ENCODE peak calls at places on chromosomes 2 and 18, in four cellular contexts. E is K562, K is HL-60, X is GM12878. G is an unnamed sample.

GRCh38 chr2:98029718-98030222 is 34.0 kb upstream of the TMEM131 start:
- DNase-seq in K (no peak), X (no peak), E (no peak), G (no peak)

GRCh38 chr18:46677609-46678470 is 20.8 kb upstream of the LOXHD1 start:
- DNase-seq in E (no peak), X (no peak), K (no peak), G (no peak)

GRCh38 chr2:149601141-149601796 is 13.7 kb upstream of the MMADHC start:
- DNase-seq in X (no peak), K (peak), E (no peak), G (no peak)

GRCh38 chr18:51588616-51589015 is 391.1 kb upstream of the MEX3C start:
- DNase-seq in K (no peak), E (no peak), X (no peak), G (no peak)

GRCh38 chr2:235496239-235496621 is 2.4 kb downstream of the AGAP1 start:
- DNase-seq in E (no peak), X (no peak), K (no peak), G (no peak)

GRCh38 chr2:216606551-216607527 is 26.4 kb upstream of the IGFBP2 start:
- DNase-seq in K (no peak), E (no peak), X (peak), G (peak)

GRCh38 chr2:130243359-130243758 is 45.1 kb upstream of the TUBA3E start:
- DNase-seq in K (no peak), X (no peak), E (no peak), G (no peak)

GRCh38 chr2:16613475-16613874 is 52.2 kb downstream of the CYRIA start:
- DNase-seq in E (peak), X (no peak), K (no peak), G (no peak)

GRCh38 chr2:148507970-148508369 is 136.6 kb upstream of the EPC2 start:
- DNase-seq in X (no peak), E (no peak), K (no peak), G (no peak)

GRCh38 chr2:221673248-221673647 is 101.1 kb upstream of the EPHA4 start:
- DNase-seq in E (no peak), X (no peak), K (no peak), G (no peak)

GRCh38 chr18:74276609-74277008 is 15.2 kb downstream of the CYB5A start:
- DNase-seq in X (no peak), K (no peak), E (no peak), G (no peak)

GRCh38 chr2:239321596-239322413 is 79.0 kb downstream of the HDAC4 start:
- DNase-seq in K (no peak), E (peak), X (no peak), G (no peak)

GRCh38 chr2:6782523-6783061 is 83.1 kb downstream of the CMPK2 start:
- DNase-seq in K (peak), E (no peak), X (no peak), G (no peak)

GRCh38 chr18:901769-902168 is 2.9 kb upstream of the ADCYAP1 start:
- DNase-seq in E (no peak), K (no peak), X (no peak), G (no peak)

GRCh38 chr2:208072250-208072892 is 47.0 kb upstream of the PLEKHM3 start:
- DNase-seq in K (peak), E (peak), X (peak), G (peak)

GRCh38 chr2:70258532-70258875 is 567 bp downstream of the PCYOX1 start:
- DNase-seq in X (no peak), E (peak), K (no peak), G (no peak)

GRCh38 chr2:27370816-27371620 is 602 bp downstream of the SNX17 start:
- DNase-seq in X (peak), E (peak), K (peak), G (peak)

GRCh38 chr2:239275037-239275685 is 125.7 kb downstream of the HDAC4 start:
- DNase-seq in K (peak), X (no peak), E (peak), G (no peak)

GRCh38 chr2:27379840-27380625 is 501 bp downstream of the ZNF513 start:
- DNase-seq in X (no peak), K (peak), E (peak), G (no peak)

GRCh38 chr2:38537937-38538525 is 64.7 kb downstream of the HNRNPLL start:
- DNase-seq in K (no peak), X (no peak), E (no peak), G (no peak)

GRCh38 chr2:162261032-162261945 is 18.0 kb upstream of the FAP start:
- DNase-seq in E (no peak), K (peak), X (no peak), G (no peak)

GRCh38 chr2:70214365-70214764 is 23.5 kb upstream of the C2orf42 start:
- DNase-seq in K (no peak), E (no peak), X (no peak), G (no peak)

GRCh38 chr2:25375371-25375988 is 33.8 kb upstream of the DNMT3A start:
- DNase-seq in E (no peak), X (no peak), K (peak), G (no peak)

GRCh38 chr2:179049546-179050311 is at the start of gene CCDC141:
- DNase-seq in X (peak), E (no peak), K (peak), G (no peak)

GRCh38 chr18:58338961-58339722 is 289.7 kb downstream of the ALPK2 start:
- DNase-seq in K (no peak), X (no peak), E (no peak), G (no peak)

GRCh38 chr18:48656176-48656575 is 117.3 kb downstream of the CTIF start:
- DNase-seq in K (no peak), X (no peak), E (no peak), G (no peak)

GRCh38 chr2:20225294-20226151 is 593 bp upstream of the SDC1 start:
- DNase-seq in E (peak), X (no peak), K (peak), G (peak)

GRCh38 chr18:31679133-31679731 is 5.1 kb downstream of the B4GALT6 start:
- DNase-seq in X (no peak), K (no peak), E (no peak), G (no peak)

GRCh38 chr2:74850816-74851566 is 17.1 kb downstream of the HK2 start:
- DNase-seq in X (no peak), E (no peak), K (no peak), G (no peak)

GRCh38 chr2:3257166-3257565 is 120.5 kb downstream of the EIPR1 start:
- DNase-seq in E (no peak), K (no peak), X (no peak), G (no peak)

GRCh38 chr2:545711-546650 is 131.2 kb downstream of the TMEM18 start:
- DNase-seq in E (no peak), K (no peak), X (no peak), G (no peak)

GRCh38 chr2:100666996-100667395 is 104.2 kb downstream of the PDCL3 start:
- DNase-seq in X (no peak), K (no peak), E (no peak), G (no peak)

GRCh38 chr2:37610638-37611289 is 60.7 kb downstream of the CDC42EP3 start:
- DNase-seq in E (no peak), X (no peak), K (no peak), G (no peak)

GRCh38 chr2:155418753-155419152 is 720.3 kb downstream of the KCNJ3 start:
- DNase-seq in K (no peak), X (no peak), E (no peak), G (no peak)

GRCh38 chr2:60337142-60337497 is 216.3 kb downstream of the BCL11A start:
- DNase-seq in K (peak), X (no peak), E (peak), G (no peak)

GRCh38 chr2:231940795-231941194 is 14.6 kb upstream of the NPPC start:
- DNase-seq in X (no peak), K (no peak), E (no peak), G (no peak)

GRCh38 chr18:29147944-29148343 is 971.0 kb upstream of the CDH2 start:
- DNase-seq in K (peak), E (no peak), X (no peak), G (no peak)

GRCh38 chr2:129180124-129180716 is 799.2 kb upstream of the RAB6C start:
- DNase-seq in X (no peak), K (no peak), E (no peak), G (no peak)

GRCh38 chr2:11422901-11423435 is 43.0 kb downstream of the E2F6 start:
- DNase-seq in E (no peak), K (no peak), X (no peak), G (no peak)

GRCh38 chr2:52934354-52934898 is 833.2 kb upstream of the CHAC2 start:
- DNase-seq in K (no peak), X (peak), E (no peak), G (no peak)
- TF ChIP-seq SPI1 in K (no peak), X (peak), E (no peak), G (peak)

GRCh38 chr2:206311026-206311425 is 36.6 kb downstream of the ZDBF2 start:
- DNase-seq in X (no peak), K (no peak), E (no peak), G (no peak)

DNA sequence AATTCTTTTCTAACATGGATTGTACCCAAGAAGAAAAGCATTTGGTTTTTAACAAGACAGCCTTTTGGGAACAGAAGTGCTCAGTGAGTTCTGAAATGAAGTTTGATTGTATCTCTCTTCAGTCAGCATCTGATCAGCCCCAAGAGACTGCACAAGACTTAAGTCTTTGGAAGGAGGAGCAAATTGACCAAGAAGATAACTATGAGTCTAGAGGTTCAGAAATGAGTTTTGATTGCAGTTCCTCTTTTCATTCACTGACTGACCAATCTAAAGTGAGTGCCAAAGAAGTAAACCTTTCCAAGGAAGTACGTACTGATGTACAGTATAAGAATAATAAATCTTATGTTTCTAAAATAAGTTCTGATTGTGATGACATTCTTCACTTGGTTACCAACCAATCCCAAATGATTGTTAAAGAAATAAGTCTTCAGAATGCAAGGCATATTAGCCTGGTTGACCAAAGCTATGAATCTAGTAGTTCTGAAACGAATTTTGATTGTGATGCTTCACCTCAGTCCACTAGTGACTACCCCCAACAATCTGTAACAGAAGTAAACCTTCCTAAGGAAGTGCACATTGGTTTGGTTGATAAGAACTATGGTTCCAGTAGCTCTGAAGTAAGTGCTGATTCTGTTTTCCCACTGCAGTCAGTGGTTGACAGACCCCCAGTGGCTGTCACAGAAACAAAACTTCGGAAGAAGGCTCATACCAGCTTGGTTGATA is 31.2 kb downstream of the ZDBF2 start:
- DNase-seq in K (no peak), E (no peak), X (peak), G (no peak)
- TF ChIP-seq SPI1 in K (peak), E (no peak), X (peak), G (peak)

DNA sequence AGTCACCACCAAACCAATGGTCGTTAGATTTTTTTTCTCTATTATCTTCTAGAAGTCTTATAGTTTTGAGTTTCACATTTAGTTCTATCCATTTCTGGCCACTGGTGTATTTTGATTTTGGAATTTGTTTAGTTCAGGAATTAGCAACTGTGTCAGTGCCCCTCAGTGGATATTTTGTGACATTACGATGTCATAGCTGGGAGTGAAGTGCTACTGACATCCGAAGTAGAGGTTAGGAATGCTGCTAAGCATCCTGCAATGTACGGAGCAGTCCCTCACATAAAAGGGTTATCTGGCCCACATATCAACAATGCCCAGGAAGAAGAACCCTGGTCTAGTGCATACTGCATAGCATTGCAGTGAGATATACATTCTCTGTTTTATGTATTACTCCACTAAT is 157.4 kb upstream of the RGPD4 start:
- DNase-seq in E (peak), X (no peak), K (no peak), G (no peak)
- TF ChIP-seq SPI1 in E (no peak), X (no peak), K (no peak), G (no peak)

DNA sequence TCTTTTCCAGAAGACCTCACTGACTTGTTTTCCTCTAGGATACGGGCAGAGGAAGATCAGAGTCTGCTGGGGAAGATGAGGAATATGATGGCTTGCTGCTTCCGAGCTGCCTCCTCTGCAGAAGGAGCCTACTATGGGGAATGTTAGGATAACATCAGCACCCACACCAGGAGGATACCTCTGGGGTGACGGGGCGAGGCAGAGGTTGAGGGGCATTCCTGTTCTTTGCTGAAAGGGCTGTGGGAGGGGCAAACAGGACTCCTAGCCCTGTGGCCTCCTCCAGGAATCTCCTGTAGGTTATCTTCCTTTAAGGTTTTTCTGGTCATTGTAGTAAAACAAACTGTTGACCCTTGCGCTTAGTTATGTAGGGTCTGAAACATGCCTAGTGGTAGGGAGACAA is 102.5 kb downstream of the CRIM1 start:
- DNase-seq in E (no peak), X (no peak), K (no peak), G (no peak)
- TF ChIP-seq SPI1 in E (no peak), X (no peak), K (no peak), G (no peak)

GRCh38 chr2:233081232-233081730 is 21.1 kb downstream of the INPP5D start:
- DNase-seq in E (no peak), K (no peak), X (no peak), G (no peak)

GRCh38 chr2:233081731-233082221 is 21.6 kb downstream of the INPP5D start:
- DNase-seq in X (no peak), E (no peak), K (no peak), G (no peak)

GRCh38 chr2:233079473-233079877 is 19.3 kb downstream of the INPP5D start:
- DNase-seq in E (no peak), X (peak), K (peak), G (no peak)

GRCh38 chr2:233080836-233081229 is 20.7 kb downstream of the INPP5D start:
- DNase-seq in E (no peak), K (no peak), X (no peak), G (no peak)

GRCh38 chr2:233079953-233080835 is 20.1 kb downstream of the INPP5D start:
- DNase-seq in K (peak), X (no peak), E (no peak), G (no peak)
- TF ChIP-seq SPI1 in K (peak), X (peak), E (no peak), G (peak)

G was measured in GM12891.